ENCODE peak calls at places on chromosomes 6 and 20, in seven cellular contexts. X is fibroblast of lung; F is left ventricle myocardium inferior; D is right lobe of liver; A is Peyer's patch; S is K562; N is CD4-positive, CD25-positive, alpha-beta regulatory T cell. G is an unnamed sample. For H3K9me3, the result is how much of the 10 kb centered on the place peaks cover.

GRCh38 chr6:75409286-75409685 is 84.3 kb downstream of the FILIP1 start:
- DNase-seq in A (no peak), S (no peak), D (no peak), N (no peak), F (no peak), X (peak), G (no peak)

GRCh38 chr6:33197431-33198048 is 2.9 kb downstream of the RXRB start:
- DNase-seq in F (no peak), A (no peak), S (peak), X (peak), D (no peak), N (peak), G (peak)

GRCh38 chr6:31737315-31738047 is 1.2 kb upstream of the CLIC1 start:
- DNase-seq in X (no peak), A (no peak), S (no peak), D (no peak), N (no peak), F (no peak), G (no peak)

GRCh38 chr6:112300888-112301287 is 46.2 kb upstream of the RFPL4B start:
- DNase-seq in X (no peak), D (no peak), A (no peak), S (no peak), N (no peak), F (no peak), G (no peak)

GRCh38 chr6:17454316-17455005 is 61.1 kb downstream of the CAP2 start:
- DNase-seq in S (no peak), F (no peak), D (no peak), X (peak), A (no peak), N (no peak), G (no peak)

GRCh38 chr6:125182237-125183018 is 28.9 kb downstream of the TPD52L1 start:
- DNase-seq in A (no peak), N (no peak), F (no peak), D (no peak), X (peak), S (no peak), G (no peak)

GRCh38 chr20:51374961-51375360 is 167.6 kb downstream of the NFATC2 start:
- DNase-seq in F (no peak), X (no peak), A (no peak), S (no peak), D (no peak), N (no peak), G (no peak)

GRCh38 chr6:152110878-152111820 is 303.7 kb downstream of the ESR1 start:
- DNase-seq in D (peak), X (peak), A (no peak), F (peak), N (no peak), S (no peak), G (no peak)

GRCh38 chr20:19602660-19603389 is 155.2 kb upstream of the RIN2 start:
- DNase-seq in X (no peak), N (no peak), A (no peak), D (no peak), S (no peak), F (no peak), G (no peak)

GRCh38 chr6:154653853-154654252 is 79.4 kb upstream of the SCAF8 start:
- DNase-seq in N (no peak), D (no peak), A (no peak), X (peak), F (no peak), S (no peak), G (peak)

GRCh38 chr6:158488065-158488464 is 71.8 kb upstream of the TMEM181 start:
- DNase-seq in A (no peak), D (no peak), X (peak), F (no peak), S (no peak), N (no peak), G (no peak)

GRCh38 chr6:107805504-107805903 is 18.6 kb downstream of the SCML4 start:
- DNase-seq in D (no peak), N (no peak), A (no peak), F (no peak), S (no peak), X (no peak), G (no peak)

GRCh38 chr6:33418690-33419291 is 884 bp upstream of the CUTA start:
- DNase-seq in N (peak), S (peak), D (no peak), F (no peak), A (no peak), X (peak), G (no peak)

GRCh38 chr6:157811476-157812173 is 11.4 kb upstream of the SNX9 start:
- DNase-seq in F (no peak), X (peak), S (no peak), D (no peak), N (no peak), A (no peak), G (no peak)

GRCh38 chr6:2378891-2379652 is 133.7 kb upstream of the GMDS start:
- DNase-seq in A (no peak), D (no peak), N (peak), X (peak), S (no peak), F (no peak), G (peak)

GRCh38 chr6:75116946-75117345 is 88.9 kb downstream of the COL12A1 start:
- DNase-seq in F (no peak), D (no peak), N (no peak), X (peak), S (no peak), A (no peak), G (no peak)

GRCh38 chr6:116564296-116564695 is 7.0 kb upstream of the RWDD1 start:
- DNase-seq in X (peak), F (no peak), N (no peak), S (no peak), A (no peak), D (no peak), G (peak)

GRCh38 chr6:16179063-16179462 is 50.2 kb downstream of the MYLIP start:
- DNase-seq in F (no peak), N (no peak), D (no peak), S (no peak), A (no peak), X (no peak), G (no peak)

GRCh38 chr20:36384022-36384619 is 78.0 kb downstream of the DLGAP4 start:
- DNase-seq in F (no peak), A (no peak), X (peak), N (peak), D (no peak), S (peak), G (peak)

GRCh38 chr6:14060971-14061370 is 56.6 kb upstream of the CD83 start:
- DNase-seq in A (no peak), X (peak), S (no peak), D (no peak), N (no peak), F (no peak), G (no peak)

GRCh38 chr20:23637282-23638221 is at the start of gene CST3:
- DNase-seq in A (peak), X (peak), N (no peak), F (peak), S (peak), D (peak), G (peak)

GRCh38 chr6:88881451-88881850 is 82.0 kb downstream of the RNGTT start:
- DNase-seq in F (no peak), X (peak), D (no peak), S (no peak), A (no peak), N (no peak), G (no peak)

GRCh38 chr20:24772667-24773066 is 176.4 kb upstream of the CST7 start:
- DNase-seq in A (no peak), S (no peak), D (peak), N (no peak), F (no peak), X (no peak), G (no peak)

GRCh38 chr6:2952557-2953095 is 18.7 kb downstream of the SERPINB6 start:
- DNase-seq in A (peak), D (peak), X (peak), S (peak), N (no peak), F (peak), G (peak)

GRCh38 chr20:5535211-5535756 is 214.9 kb upstream of the SHLD1 start:
- DNase-seq in N (no peak), D (no peak), S (peak), F (no peak), X (peak), A (no peak), G (peak)

GRCh38 chr6:134177753-134178229 is 125.4 kb upstream of the SLC2A12 start:
- DNase-seq in S (no peak), A (no peak), X (peak), D (no peak), F (no peak), N (no peak), G (no peak)
- H3K4me3 ChIP-seq in S (no peak), A (peak), X (peak), D (peak), F (peak), N (peak), G (no peak)

GRCh38 chr20:54879393-54879792 is 404.0 kb downstream of the DOK5 start:
- DNase-seq in N (no peak), S (no peak), F (no peak), A (no peak), D (no peak), X (no peak), G (no peak)
- H3K9me3 ChIP-seq in N (under half), S (under half), F (under half), A (under half), D (under half), X (under half), G (under half)

GRCh38 chr20:58853466-58853865 is 950 bp downstream of the GNAS start:
- DNase-seq in S (no peak), N (no peak), X (no peak), F (no peak), D (no peak), A (no peak), G (no peak)

GRCh38 chr20:58855506-58856314 is 3.2 kb downstream of the GNAS start:
- DNase-seq in D (no peak), N (no peak), F (no peak), X (no peak), A (no peak), S (no peak), G (peak)

GRCh38 chr20:58852559-58853271 is at the start of gene GNAS:
- DNase-seq in X (peak), F (peak), A (no peak), N (peak), D (no peak), S (peak), G (peak)

GRCh38 chr20:58853976-58854637 is 1.6 kb downstream of the GNAS start:
- DNase-seq in D (no peak), S (no peak), A (no peak), N (no peak), X (no peak), F (no peak), G (no peak)

GRCh38 chr20:58854638-58855471 is 2.3 kb downstream of the GNAS start:
- DNase-seq in N (no peak), A (no peak), X (no peak), D (no peak), S (no peak), F (no peak), G (no peak)
- H3K4me3 ChIP-seq in N (no peak), A (peak), X (no peak), D (no peak), S (no peak), F (peak), G (peak)

GRCh38 chr20:56208121-56208520 is 40.4 kb upstream of the MC3R start:
- DNase-seq in X (no peak), F (no peak), N (no peak), D (no peak), S (no peak), A (no peak), G (no peak)
- H3K9me3 ChIP-seq in X (under half), F (under half), N (under half), D (under half), S (under half), A (under half), G (under half)

DNA sequence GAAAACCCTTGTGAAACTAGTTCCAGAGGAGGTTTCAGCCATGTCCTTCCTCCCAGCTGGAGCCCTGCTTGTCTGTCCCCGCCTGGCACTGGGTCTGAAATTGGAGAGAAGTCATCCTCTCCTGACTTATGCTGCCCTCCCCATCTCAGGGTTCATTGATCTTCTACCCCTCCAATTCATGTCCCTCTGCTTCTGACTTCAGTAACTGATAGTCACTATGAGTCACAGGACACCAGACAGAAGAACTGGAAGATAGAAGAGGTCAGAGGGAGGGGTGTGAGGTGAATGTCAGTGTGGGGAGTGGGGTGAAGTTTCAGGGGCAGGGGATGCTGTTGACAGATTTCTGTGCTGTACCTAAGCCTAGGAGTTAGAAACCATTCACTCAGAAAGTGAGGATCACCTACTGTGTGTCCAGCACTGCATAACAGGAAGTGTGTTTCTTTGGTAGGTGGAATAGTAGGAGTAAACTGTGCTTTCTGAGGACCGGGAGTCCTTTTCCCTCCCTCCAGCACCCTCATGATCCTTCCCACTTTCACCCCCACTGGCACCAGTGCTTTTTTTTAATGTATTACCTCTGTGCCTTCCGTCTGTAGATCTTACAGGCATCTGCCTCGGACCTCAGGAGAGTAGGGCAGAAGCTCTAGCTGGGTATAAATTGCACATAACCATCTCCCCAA is 627 bp upstream of the RPP21 start:
- DNase-seq in X (no peak), A (no peak), S (peak), F (no peak), D (no peak), N (no peak), G (no peak)
- H3K4me3 ChIP-seq in X (no peak), A (peak), S (peak), F (peak), D (peak), N (peak), G (no peak)

GRCh38 chr6:22636450-22636849 is 67.1 kb downstream of the HDGFL1 start:
- DNase-seq in F (no peak), X (peak), S (no peak), D (no peak), A (no peak), N (no peak), G (no peak)
- H3K9me3 ChIP-seq in F (under half), X (under half), S (under half), D (under half), A (under half), N (under half), G (under half)

GRCh38 chr20:6767166-6767535 is 335 bp upstream of the BMP2 start:
- DNase-seq in N (no peak), F (no peak), D (no peak), A (no peak), X (no peak), S (no peak), G (no peak)
- H3K4me3 ChIP-seq in N (no peak), F (peak), D (peak), A (peak), X (peak), S (no peak), G (peak)

GRCh38 chr20:60528141-60528540 is 569.9 kb downstream of the CDH26 start:
- DNase-seq in N (no peak), S (no peak), D (no peak), X (no peak), F (no peak), A (no peak), G (no peak)

GRCh38 chr20:60529149-60529548 is 570.9 kb downstream of the CDH26 start:
- DNase-seq in A (no peak), N (no peak), X (no peak), D (no peak), S (no peak), F (no peak), G (no peak)

GRCh38 chr20:60525397-60525796 is 567.2 kb downstream of the CDH26 start:
- DNase-seq in D (no peak), N (no peak), A (no peak), X (no peak), S (no peak), F (no peak), G (no peak)
- H3K9me3 ChIP-seq in D (under half), N (under half), A (under half), X (under half), S (under half), F (under half), G (under half)